ENCODE peak calls at places on chromosomes 2 and 18, in six cellular contexts. One of them, this sample, is unnamed.

GRCh38 chr18:25726278-25726677 is 364.1 kb downstream of the SS18 start:
- DNase-seq in uterus: no peak
- DNase-seq in mesothelial cell of epicardium: no peak
- DNase-seq in cardiac fibroblast: peak
- DNase-seq in nephron progenitor cell: peak
- DNase-seq in heart left ventricle: no peak
- DNase-seq in this sample: no peak

GRCh38 chr2:222693837-222694236 is 22.4 kb downstream of the MOGAT1 start:
- DNase-seq in uterus: no peak
- DNase-seq in mesothelial cell of epicardium: no peak
- DNase-seq in cardiac fibroblast: peak
- DNase-seq in nephron progenitor cell: no peak
- DNase-seq in heart left ventricle: no peak
- DNase-seq in this sample: no peak

GRCh38 chr2:146228659-146229058 is 1616.2 kb upstream of the ACVR2A start:
- DNase-seq in uterus: no peak
- DNase-seq in mesothelial cell of epicardium: no peak
- DNase-seq in cardiac fibroblast: no peak
- DNase-seq in nephron progenitor cell: no peak
- DNase-seq in heart left ventricle: no peak
- DNase-seq in this sample: no peak

GRCh38 chr2:40279001-40279400 is 172.9 kb downstream of the SLC8A1 start:
- DNase-seq in uterus: no peak
- DNase-seq in mesothelial cell of epicardium: no peak
- DNase-seq in cardiac fibroblast: peak
- DNase-seq in nephron progenitor cell: no peak
- DNase-seq in heart left ventricle: no peak
- DNase-seq in this sample: no peak

GRCh38 chr18:77076111-77076510 is 56.5 kb downstream of the MBP start:
- DNase-seq in uterus: no peak
- DNase-seq in mesothelial cell of epicardium: no peak
- DNase-seq in cardiac fibroblast: no peak
- DNase-seq in nephron progenitor cell: no peak
- DNase-seq in heart left ventricle: no peak
- DNase-seq in this sample: no peak

GRCh38 chr2:26693287-26693849 is 846 bp downstream of the KCNK3 start:
- DNase-seq in uterus: no peak
- DNase-seq in mesothelial cell of epicardium: no peak
- DNase-seq in cardiac fibroblast: no peak
- DNase-seq in nephron progenitor cell: no peak
- DNase-seq in heart left ventricle: no peak
- DNase-seq in this sample: no peak

GRCh38 chr2:17328161-17328560 is 190.1 kb downstream of the RAD51AP2 start:
- DNase-seq in uterus: no peak
- DNase-seq in mesothelial cell of epicardium: no peak
- DNase-seq in cardiac fibroblast: no peak
- DNase-seq in nephron progenitor cell: no peak
- DNase-seq in heart left ventricle: no peak
- DNase-seq in this sample: no peak

GRCh38 chr2:102488063-102488462 is 15.0 kb downstream of the SLC9A4 start:
- DNase-seq in uterus: no peak
- DNase-seq in mesothelial cell of epicardium: no peak
- DNase-seq in cardiac fibroblast: peak
- DNase-seq in nephron progenitor cell: no peak
- DNase-seq in heart left ventricle: no peak
- DNase-seq in this sample: no peak

GRCh38 chr2:101108357-101108756 is 42.8 kb downstream of the TBC1D8 start:
- DNase-seq in uterus: no peak
- DNase-seq in mesothelial cell of epicardium: no peak
- DNase-seq in cardiac fibroblast: no peak
- DNase-seq in nephron progenitor cell: no peak
- DNase-seq in heart left ventricle: no peak
- DNase-seq in this sample: no peak

GRCh38 chr2:205657579-205657978 is 24.7 kb upstream of the NRP2 start:
- DNase-seq in uterus: peak
- DNase-seq in mesothelial cell of epicardium: no peak
- DNase-seq in cardiac fibroblast: peak
- DNase-seq in nephron progenitor cell: no peak
- DNase-seq in heart left ventricle: no peak
- DNase-seq in this sample: no peak

GRCh38 chr2:237208373-237209045 is 122.8 kb downstream of the COPS8 start:
- DNase-seq in uterus: no peak
- DNase-seq in mesothelial cell of epicardium: no peak
- DNase-seq in cardiac fibroblast: peak
- DNase-seq in nephron progenitor cell: no peak
- DNase-seq in heart left ventricle: no peak
- DNase-seq in this sample: no peak

GRCh38 chr18:74064510-74064909 is 83.1 kb downstream of the FBXO15 start:
- DNase-seq in uterus: no peak
- DNase-seq in mesothelial cell of epicardium: no peak
- DNase-seq in cardiac fibroblast: no peak
- DNase-seq in nephron progenitor cell: no peak
- DNase-seq in heart left ventricle: no peak
- DNase-seq in this sample: no peak

GRCh38 chr2:233189032-233189431 is 62.4 kb upstream of the ATG16L1 start:
- DNase-seq in uterus: no peak
- DNase-seq in mesothelial cell of epicardium: no peak
- DNase-seq in cardiac fibroblast: no peak
- DNase-seq in nephron progenitor cell: no peak
- DNase-seq in heart left ventricle: no peak
- DNase-seq in this sample: no peak

GRCh38 chr2:145287686-145288085 is 767.8 kb upstream of the ZEB2 start:
- DNase-seq in uterus: no peak
- DNase-seq in mesothelial cell of epicardium: no peak
- DNase-seq in cardiac fibroblast: peak
- DNase-seq in nephron progenitor cell: no peak
- DNase-seq in heart left ventricle: no peak
- DNase-seq in this sample: no peak

GRCh38 chr2:37456479-37456878 is 112.0 kb downstream of the QPCT start:
- DNase-seq in uterus: no peak
- DNase-seq in mesothelial cell of epicardium: no peak
- DNase-seq in cardiac fibroblast: peak
- DNase-seq in nephron progenitor cell: no peak
- DNase-seq in heart left ventricle: no peak
- DNase-seq in this sample: no peak

GRCh38 chr2:30675758-30676157 is 131.5 kb downstream of the CAPN13 start:
- DNase-seq in uterus: no peak
- DNase-seq in mesothelial cell of epicardium: no peak
- DNase-seq in cardiac fibroblast: no peak
- DNase-seq in nephron progenitor cell: no peak
- DNase-seq in heart left ventricle: no peak
- DNase-seq in this sample: no peak

GRCh38 chr2:63218800-63219511 is 168.3 kb downstream of the OTX1 start:
- DNase-seq in uterus: no peak
- DNase-seq in mesothelial cell of epicardium: no peak
- DNase-seq in cardiac fibroblast: no peak
- DNase-seq in nephron progenitor cell: no peak
- DNase-seq in heart left ventricle: no peak
- DNase-seq in this sample: no peak

GRCh38 chr2:66239655-66240054 is 195.3 kb upstream of the MEIS1 start:
- DNase-seq in uterus: no peak
- DNase-seq in mesothelial cell of epicardium: no peak
- DNase-seq in cardiac fibroblast: no peak
- DNase-seq in nephron progenitor cell: no peak
- DNase-seq in heart left ventricle: no peak
- DNase-seq in this sample: no peak

GRCh38 chr2:148221166-148221565 is 200.3 kb downstream of the MBD5 start:
- DNase-seq in uterus: no peak
- DNase-seq in mesothelial cell of epicardium: no peak
- DNase-seq in cardiac fibroblast: no peak
- DNase-seq in nephron progenitor cell: no peak
- DNase-seq in heart left ventricle: no peak
- DNase-seq in this sample: no peak

GRCh38 chr2:230685165-230685560 is 27.5 kb upstream of the CAB39 start:
- DNase-seq in uterus: no peak
- DNase-seq in mesothelial cell of epicardium: no peak
- DNase-seq in cardiac fibroblast: no peak
- DNase-seq in nephron progenitor cell: no peak
- DNase-seq in heart left ventricle: no peak
- DNase-seq in this sample: no peak

DNA sequence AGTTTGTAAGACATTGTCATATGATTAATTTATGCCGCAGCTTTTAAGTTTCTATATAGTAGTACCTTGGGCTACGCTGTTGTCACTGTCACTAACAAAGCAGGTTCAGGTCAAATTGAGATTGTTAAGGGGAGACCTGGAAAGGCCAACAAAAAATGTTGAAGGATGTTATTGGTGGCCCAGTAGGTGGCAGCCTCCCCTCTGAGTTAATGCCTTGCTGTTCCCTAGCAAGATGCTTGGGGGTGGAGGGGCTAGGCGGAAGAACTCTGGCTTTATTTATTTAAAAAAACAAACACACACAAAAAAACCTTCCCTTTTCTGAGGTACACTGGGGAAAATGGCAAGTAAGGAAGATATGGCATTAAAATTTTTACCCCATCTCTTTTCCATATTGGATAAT is 128.3 kb upstream of the ATP5MC3 start:
- DNase-seq in uterus: no peak
- DNase-seq in mesothelial cell of epicardium: no peak
- DNase-seq in cardiac fibroblast: peak
- DNase-seq in nephron progenitor cell: peak
- DNase-seq in heart left ventricle: no peak
- DNase-seq in this sample: no peak
- TF ChIP-seq CTCF in uterus: no peak
- TF ChIP-seq CTCF in mesothelial cell of epicardium: no peak
- TF ChIP-seq CTCF in cardiac fibroblast: peak
- TF ChIP-seq CTCF in nephron progenitor cell: peak
- TF ChIP-seq CTCF in heart left ventricle: peak
- TF ChIP-seq CTCF in this sample: no peak

GRCh38 chr2:72602711-72603110 is 223.1 kb downstream of the EXOC6B start:
- DNase-seq in uterus: no peak
- DNase-seq in mesothelial cell of epicardium: no peak
- DNase-seq in cardiac fibroblast: no peak
- DNase-seq in nephron progenitor cell: no peak
- DNase-seq in heart left ventricle: no peak
- DNase-seq in this sample: no peak

GRCh38 chr2:72602095-72602494 is 223.7 kb downstream of the EXOC6B start:
- DNase-seq in uterus: no peak
- DNase-seq in mesothelial cell of epicardium: no peak
- DNase-seq in cardiac fibroblast: no peak
- DNase-seq in nephron progenitor cell: no peak
- DNase-seq in heart left ventricle: no peak
- DNase-seq in this sample: no peak

GRCh38 chr2:72603481-72603880 is 222.4 kb downstream of the EXOC6B start:
- DNase-seq in uterus: no peak
- DNase-seq in mesothelial cell of epicardium: no peak
- DNase-seq in cardiac fibroblast: peak
- DNase-seq in nephron progenitor cell: no peak
- DNase-seq in heart left ventricle: no peak
- DNase-seq in this sample: no peak

GRCh38 chr2:72607189-72607588 is 218.6 kb downstream of the EXOC6B start:
- DNase-seq in uterus: no peak
- DNase-seq in mesothelial cell of epicardium: no peak
- DNase-seq in cardiac fibroblast: no peak
- DNase-seq in nephron progenitor cell: no peak
- DNase-seq in heart left ventricle: no peak
- DNase-seq in this sample: no peak

DNA sequence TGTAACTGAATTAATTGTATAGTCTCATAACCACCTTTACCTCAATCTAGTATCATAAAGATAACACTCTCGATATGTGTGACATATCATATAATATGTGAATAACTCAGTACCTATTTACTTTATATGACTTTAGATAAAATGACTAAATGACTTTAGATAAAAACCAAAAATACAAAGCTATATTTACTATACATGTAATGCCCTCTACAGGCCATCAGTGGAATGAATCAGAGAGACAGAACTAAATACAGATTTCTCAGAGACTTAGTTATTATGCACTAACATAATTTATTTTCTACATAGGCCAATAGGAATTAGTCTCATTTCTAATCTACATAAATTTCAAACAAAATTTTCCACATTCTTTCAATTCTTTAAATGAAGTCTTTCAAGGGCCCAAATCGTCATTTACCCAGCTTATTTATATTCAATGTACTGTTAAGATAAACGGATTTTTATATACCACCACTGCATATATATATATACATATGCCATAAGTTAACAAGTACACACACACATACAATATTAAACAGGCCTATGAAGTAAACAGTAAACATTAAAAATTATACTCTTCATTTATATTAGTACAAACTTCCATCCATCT is 219.9 kb downstream of the EXOC6B start:
- DNase-seq in uterus: no peak
- DNase-seq in mesothelial cell of epicardium: no peak
- DNase-seq in cardiac fibroblast: peak
- DNase-seq in nephron progenitor cell: no peak
- DNase-seq in heart left ventricle: no peak
- DNase-seq in this sample: no peak
- TF ChIP-seq CTCF in uterus: no peak
- TF ChIP-seq CTCF in mesothelial cell of epicardium: peak
- TF ChIP-seq CTCF in cardiac fibroblast: peak
- TF ChIP-seq CTCF in nephron progenitor cell: peak
- TF ChIP-seq CTCF in heart left ventricle: peak
- TF ChIP-seq CTCF in this sample: peak

GRCh38 chr18:34870916-34871315 is 160.8 kb downstream of the DTNA start:
- DNase-seq in uterus: no peak
- DNase-seq in mesothelial cell of epicardium: no peak
- DNase-seq in cardiac fibroblast: no peak
- DNase-seq in nephron progenitor cell: peak
- DNase-seq in heart left ventricle: no peak
- DNase-seq in this sample: no peak

GRCh38 chr18:34866310-34866709 is 156.2 kb downstream of the DTNA start:
- DNase-seq in uterus: no peak
- DNase-seq in mesothelial cell of epicardium: no peak
- DNase-seq in cardiac fibroblast: no peak
- DNase-seq in nephron progenitor cell: no peak
- DNase-seq in heart left ventricle: no peak
- DNase-seq in this sample: no peak

GRCh38 chr18:34867520-34867919 is 157.4 kb downstream of the DTNA start:
- DNase-seq in uterus: peak
- DNase-seq in mesothelial cell of epicardium: no peak
- DNase-seq in cardiac fibroblast: peak
- DNase-seq in nephron progenitor cell: peak
- DNase-seq in heart left ventricle: no peak
- DNase-seq in this sample: no peak

GRCh38 chr18:34864836-34865497 is 154.9 kb downstream of the DTNA start:
- DNase-seq in uterus: no peak
- DNase-seq in mesothelial cell of epicardium: no peak
- DNase-seq in cardiac fibroblast: no peak
- DNase-seq in nephron progenitor cell: no peak
- DNase-seq in heart left ventricle: no peak
- DNase-seq in this sample: no peak

DNA sequence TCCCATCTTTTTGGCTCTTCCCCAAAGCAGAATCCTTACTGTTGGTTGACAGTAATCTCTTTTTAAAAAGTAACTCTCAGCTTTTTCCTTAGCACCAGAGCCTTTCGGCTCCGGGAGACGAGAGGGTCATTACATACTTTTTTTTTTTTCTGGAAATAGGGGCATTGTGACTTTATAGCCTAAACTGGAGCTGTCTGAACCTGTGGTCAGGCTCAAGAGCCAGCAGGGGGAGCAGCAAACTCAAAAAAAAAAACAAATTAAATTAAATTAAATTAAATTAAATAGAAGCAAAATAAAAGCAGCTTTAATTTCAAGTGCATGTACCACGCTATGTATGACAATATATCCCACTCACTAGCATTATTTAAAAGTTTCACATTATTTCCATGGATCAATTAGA is 156.6 kb downstream of the DTNA start:
- DNase-seq in uterus: no peak
- DNase-seq in mesothelial cell of epicardium: no peak
- DNase-seq in cardiac fibroblast: peak
- DNase-seq in nephron progenitor cell: no peak
- DNase-seq in heart left ventricle: no peak
- DNase-seq in this sample: no peak
- TF ChIP-seq CTCF in uterus: no peak
- TF ChIP-seq CTCF in mesothelial cell of epicardium: peak
- TF ChIP-seq CTCF in cardiac fibroblast: peak
- TF ChIP-seq CTCF in nephron progenitor cell: peak
- TF ChIP-seq CTCF in heart left ventricle: peak
- TF ChIP-seq CTCF in this sample: no peak

GRCh38 chr2:149648282-149649030 is 60.9 kb upstream of the MMADHC start:
- DNase-seq in uterus: peak
- DNase-seq in mesothelial cell of epicardium: no peak
- DNase-seq in cardiac fibroblast: peak
- DNase-seq in nephron progenitor cell: no peak
- DNase-seq in heart left ventricle: no peak
- DNase-seq in this sample: no peak
- TF ChIP-seq CTCF in uterus: no peak
- TF ChIP-seq CTCF in mesothelial cell of epicardium: no peak
- TF ChIP-seq CTCF in cardiac fibroblast: peak
- TF ChIP-seq CTCF in nephron progenitor cell: no peak
- TF ChIP-seq CTCF in heart left ventricle: no peak
- TF ChIP-seq CTCF in this sample: no peak